ENCODE peak calls at places on chromosomes 1 and 21, in four cellular contexts. D is CD8-positive, alpha-beta T cell; X is AG04450; F is CD4-positive, CD25-positive, alpha-beta regulatory T cell. B is an unnamed sample.

GRCh38 chr1:66012076-66012769 is 219.5 kb downstream of the PDE4B start:
- DNase-seq in X (peak), D (no peak), F (peak), B (no peak)

GRCh38 chr21:29182674-29183073 is 52.2 kb downstream of the MAP3K7CL start:
- DNase-seq in X (no peak), F (no peak), D (no peak), B (no peak)

GRCh38 chr21:34913786-34914185 is 135.3 kb downstream of the RUNX1 start:
- DNase-seq in F (no peak), D (no peak), X (no peak), B (no peak)

GRCh38 chr1:226510453-226510852 is 38.1 kb upstream of the STUM start:
- DNase-seq in D (no peak), F (no peak), X (no peak), B (peak)

GRCh38 chr1:221822591-221822990 is 80.7 kb upstream of the DUSP10 start:
- DNase-seq in D (no peak), F (no peak), X (no peak), B (no peak)

GRCh38 chr1:182682898-182683501 is 1.4 kb downstream of the RGS8 start:
- DNase-seq in F (no peak), X (no peak), D (no peak), B (no peak)

GRCh38 chr1:198167436-198167934 is 10.7 kb downstream of the NEK7 start:
- DNase-seq in X (no peak), D (no peak), F (peak), B (peak)

GRCh38 chr1:18175530-18176377 is 68.2 kb downstream of the IGSF21 start:
- DNase-seq in D (no peak), F (no peak), X (no peak), B (no peak)

GRCh38 chr21:38351961-38352521 is 95.2 kb downstream of the KCNJ15 start:
- DNase-seq in F (no peak), X (peak), D (no peak), B (peak)

DNA sequence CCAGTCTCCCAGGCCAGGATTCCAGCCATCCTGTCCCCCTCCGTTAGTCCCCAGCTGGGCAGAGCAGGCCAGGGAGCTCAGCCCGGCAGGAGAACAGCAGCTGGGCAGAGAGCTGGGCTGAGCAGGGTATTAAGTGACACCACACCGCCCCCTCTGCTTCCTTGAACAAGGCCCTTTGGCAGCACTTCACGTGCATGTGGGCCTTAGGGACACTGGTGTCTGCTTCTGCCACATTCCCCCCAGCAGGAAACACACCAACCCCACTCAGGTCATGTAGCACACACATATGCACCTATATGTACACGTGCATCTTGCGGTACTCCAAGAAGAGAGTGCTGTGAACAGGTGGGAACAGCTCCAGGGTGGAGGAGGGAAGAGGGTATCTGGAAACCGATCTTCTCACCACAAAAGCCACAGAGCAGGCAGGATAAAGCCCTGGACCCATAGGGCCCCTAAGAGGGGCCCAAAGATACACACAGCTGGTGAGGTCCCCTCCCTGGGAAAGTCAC is 4.6 kb downstream of the EPHA2 start:
- DNase-seq in D (no peak), X (no peak), F (no peak), B (no peak)
- H3K4me3 ChIP-seq in D (no peak), X (peak), F (no peak), B (peak)

DNA sequence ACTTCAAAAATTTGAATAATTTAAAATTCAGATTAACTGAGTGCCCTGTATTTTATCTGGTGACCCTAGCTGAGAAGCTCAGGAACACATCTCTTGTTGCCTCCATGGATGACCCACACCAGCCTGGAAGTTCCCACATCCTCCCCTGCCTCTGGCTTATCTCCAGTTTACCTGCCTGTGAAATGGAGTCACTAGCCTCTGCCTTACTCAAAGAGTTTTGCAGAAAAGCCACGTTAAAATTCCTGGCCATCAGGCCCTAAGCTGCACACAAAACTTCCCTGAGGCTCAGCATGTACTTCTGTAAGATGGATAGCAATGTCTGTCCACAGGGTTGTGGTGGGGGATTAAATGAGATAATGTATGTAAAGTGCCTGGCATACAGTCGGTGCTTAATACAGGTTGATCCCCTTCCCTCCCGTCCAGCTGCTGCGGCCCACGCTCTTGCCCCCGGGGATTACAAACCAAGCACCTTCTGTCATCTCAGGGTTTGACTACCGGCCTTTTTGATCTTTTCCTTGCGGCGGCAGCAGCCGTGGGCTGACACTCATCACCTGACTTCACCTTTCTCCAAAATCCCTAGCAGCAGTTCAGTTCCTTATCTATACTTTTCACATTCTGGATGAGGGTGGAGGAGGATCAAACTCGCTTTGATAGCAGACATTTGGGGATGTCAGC is 136.5 kb downstream of the CSMD2 start:
- DNase-seq in F (no peak), D (no peak), X (no peak), B (no peak)
- H3K4me3 ChIP-seq in F (no peak), D (no peak), X (no peak), B (no peak)

DNA sequence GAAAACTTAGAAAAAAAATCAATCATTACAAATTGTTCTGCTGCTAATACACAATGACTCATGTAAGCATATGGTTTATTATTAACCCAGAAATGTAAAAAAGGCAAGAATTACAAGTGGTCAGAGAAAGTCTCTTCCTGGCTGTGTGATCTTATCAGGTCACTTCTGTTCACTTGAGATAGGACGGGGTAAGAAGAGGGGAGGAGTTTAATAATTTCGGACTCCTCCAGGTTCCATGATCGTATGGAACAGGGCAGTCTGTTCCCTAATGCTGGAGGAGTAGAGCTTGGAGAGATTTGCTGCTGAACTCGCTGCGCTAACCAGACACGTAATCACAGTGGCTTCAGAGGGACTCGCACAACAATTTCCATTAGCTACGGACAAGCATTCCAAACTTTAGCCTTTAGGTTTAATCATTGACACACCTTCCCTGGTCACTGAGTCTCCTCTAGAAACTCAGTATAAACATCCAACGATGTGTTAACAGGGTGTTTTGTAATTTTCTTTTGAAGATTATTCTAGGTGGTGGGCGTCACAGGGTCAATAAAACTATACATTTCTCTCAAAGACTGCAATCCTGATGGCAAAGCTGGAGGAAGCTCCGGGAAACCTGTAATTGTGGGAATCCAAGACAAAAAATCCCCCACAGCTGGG is 1.3 kb downstream of the CRYZ start:
- DNase-seq in X (no peak), D (no peak), F (no peak), B (peak)
- H3K4me3 ChIP-seq in X (peak), D (no peak), F (peak), B (peak)

GRCh38 chr1:24387636-24388035 is 25.9 kb downstream of the STPG1 start:
- DNase-seq in X (no peak), D (no peak), F (no peak), B (no peak)

GRCh38 chr1:24386931-24387330 is 26.7 kb downstream of the STPG1 start:
- DNase-seq in X (no peak), F (no peak), D (no peak), B (no peak)

GRCh38 chr1:24390924-24391782 is 22.4 kb downstream of the STPG1 start:
- DNase-seq in D (peak), X (peak), F (peak), B (peak)

GRCh38 chr1:24388331-24388870 is 25.2 kb downstream of the STPG1 start:
- DNase-seq in D (no peak), F (no peak), X (no peak), B (no peak)

DNA sequence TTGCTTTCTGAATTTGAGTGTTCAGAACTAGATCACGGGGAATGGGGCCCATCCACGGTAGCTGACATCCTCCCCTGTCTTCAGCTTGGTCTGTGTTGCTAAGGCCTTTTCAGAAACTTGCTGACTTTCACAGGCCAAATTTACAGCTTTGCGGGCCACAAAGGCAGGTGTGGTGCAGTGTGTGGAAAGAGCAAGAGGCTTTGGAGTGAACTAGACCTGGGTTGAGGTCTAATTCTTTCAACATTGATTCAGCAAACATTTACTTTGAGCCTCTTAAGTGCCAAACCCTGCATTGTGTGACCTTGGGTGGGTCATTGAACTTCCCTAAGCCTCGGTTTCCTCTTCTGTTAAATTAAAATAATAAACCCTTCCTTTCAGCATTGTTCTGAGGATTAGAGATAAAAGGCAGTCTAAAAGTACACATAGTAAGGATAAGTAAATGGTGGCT is 24.3 kb downstream of the STPG1 start:
- DNase-seq in F (no peak), D (no peak), X (no peak), B (no peak)
- H3K4me3 ChIP-seq in F (no peak), D (no peak), X (no peak), B (no peak)

DNA sequence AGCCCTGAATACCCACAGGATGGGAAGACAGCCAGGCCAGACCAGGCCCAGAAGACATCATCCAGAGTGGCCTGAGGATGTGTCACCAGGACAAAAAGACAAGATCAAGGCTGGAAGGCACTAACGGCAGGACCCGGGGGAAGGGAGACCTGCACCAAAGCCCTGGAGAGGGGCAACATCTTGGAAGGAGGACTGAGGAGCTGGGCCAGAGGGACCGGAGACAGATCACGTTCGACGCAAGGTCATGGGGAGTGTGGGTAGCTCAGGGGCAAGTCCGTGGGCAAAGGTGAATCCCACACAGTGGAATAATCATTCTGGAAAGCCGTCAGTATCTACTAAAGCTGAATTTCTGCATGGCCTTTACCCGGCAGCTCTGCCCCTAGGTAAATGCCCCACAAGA is 478.6 kb downstream of the MATN1 start:
- DNase-seq in X (no peak), D (no peak), F (no peak), B (no peak)
- H3K4me3 ChIP-seq in X (no peak), D (no peak), F (no peak), B (no peak)

DNA sequence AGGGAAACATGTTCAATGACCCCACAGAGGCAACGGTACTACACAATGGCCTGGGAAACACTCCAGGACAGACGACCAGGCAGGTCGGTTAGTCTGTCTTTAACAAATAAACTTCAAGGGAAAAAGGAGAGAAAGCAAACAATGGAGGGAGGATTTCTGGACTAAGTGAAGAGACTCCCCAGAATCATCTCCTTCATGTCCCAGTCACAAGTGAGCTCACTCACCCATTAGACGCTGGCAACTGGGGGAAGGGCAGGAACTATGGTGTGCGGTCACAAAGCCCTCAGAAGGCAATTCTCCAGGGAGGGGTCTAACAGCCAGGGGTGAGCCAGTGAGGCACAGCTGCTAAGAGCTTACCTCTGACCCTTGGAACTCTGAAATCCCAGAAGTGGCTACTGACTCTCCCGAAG is 55.7 kb upstream of the NADK start:
- DNase-seq in D (no peak), F (no peak), X (no peak), B (no peak)
- H3K4me3 ChIP-seq in D (no peak), F (no peak), X (no peak), B (no peak)

B was measured in epithelial cell of esophagus.